ENCODE peak calls at places on chromosomes 12 and 14, in six cellular contexts. One of them, this sample, is unnamed.

GRCh38 chr14:106622200-106622745 is 1095.9 kb downstream of the TMEM121 start:
- DNase-seq in K562: no peak
- DNase-seq in fibroblast of lung: no peak
- DNase-seq in HS-5: no peak
- DNase-seq in HFF-Myc: no peak
- DNase-seq in frontal cortex: no peak
- DNase-seq in this sample: no peak

GRCh38 chr14:37590810-37591139 is 4.3 kb downstream of the FOXA1 start:
- DNase-seq in K562: no peak
- DNase-seq in fibroblast of lung: no peak
- DNase-seq in HS-5: no peak
- DNase-seq in HFF-Myc: no peak
- DNase-seq in frontal cortex: no peak
- DNase-seq in this sample: no peak

GRCh38 chr12:100877776-100878175 is 83.2 kb downstream of the ANO4 start:
- DNase-seq in K562: no peak
- DNase-seq in fibroblast of lung: no peak
- DNase-seq in HS-5: no peak
- DNase-seq in HFF-Myc: no peak
- DNase-seq in frontal cortex: no peak
- DNase-seq in this sample: no peak

GRCh38 chr12:122980192-122981035 is at the start of gene ARL6IP4:
- DNase-seq in K562: peak; percentile 87
- DNase-seq in fibroblast of lung: peak; percentile 64
- DNase-seq in HS-5: no peak
- DNase-seq in HFF-Myc: no peak
- DNase-seq in frontal cortex: peak; percentile 93
- DNase-seq in this sample: peak; percentile 61

GRCh38 chr14:71320734-71321555 is 413.7 kb downstream of the PCNX1 start:
- DNase-seq in K562: peak; percentile 46
- DNase-seq in fibroblast of lung: peak; percentile 72
- DNase-seq in HS-5: no peak
- DNase-seq in HFF-Myc: no peak
- DNase-seq in frontal cortex: peak; percentile 63
- DNase-seq in this sample: peak; percentile 67

GRCh38 chr14:23421594-23421993 is 13.5 kb upstream of the MYH6 start:
- DNase-seq in K562: no peak
- DNase-seq in fibroblast of lung: no peak
- DNase-seq in HS-5: no peak
- DNase-seq in HFF-Myc: no peak
- DNase-seq in frontal cortex: no peak
- DNase-seq in this sample: no peak

GRCh38 chr12:112354399-112354798 is 27.8 kb downstream of the HECTD4 start:
- DNase-seq in K562: no peak
- DNase-seq in fibroblast of lung: no peak
- DNase-seq in HS-5: no peak
- DNase-seq in HFF-Myc: no peak
- DNase-seq in frontal cortex: no peak
- DNase-seq in this sample: no peak

GRCh38 chr14:104419865-104420458 is 159.6 kb upstream of the C14orf180 start:
- DNase-seq in K562: no peak
- DNase-seq in fibroblast of lung: no peak
- DNase-seq in HS-5: no peak
- DNase-seq in HFF-Myc: no peak
- DNase-seq in frontal cortex: no peak
- DNase-seq in this sample: no peak

GRCh38 chr12:92735131-92735721 is 32.4 kb downstream of the PLEKHG7 start:
- DNase-seq in K562: no peak
- DNase-seq in fibroblast of lung: peak; percentile 94
- DNase-seq in HS-5: peak; percentile 30
- DNase-seq in HFF-Myc: peak; percentile 87
- DNase-seq in frontal cortex: no peak
- DNase-seq in this sample: no peak

This sample was measured in stimulated activated naive B cell treated with anti-CD40 and anti-IgM and Interleukin-4, amounts not matched to agents 10 μg/mL and 1 μg/mL and 100 μg/mL, for 72 hours.